ENCODE peak calls at places on chromosomes 12 and 14, in six cellular contexts. V is left lung, T is MCF 10A, Z is ascending aorta, D is heart left ventricle, Y is HFF-Myc. N is an unnamed sample.

GRCh38 chr14:38735006-38735405 is 368.0 kb downstream of the SEC23A start:
- DNase-seq in V (no peak), Y (no peak), Z (no peak), D (no peak), T (no peak), N (no peak)

GRCh38 chr12:105292705-105293104 is 37.8 kb upstream of the C12orf75 start:
- DNase-seq in T (no peak), V (no peak), Y (no peak), Z (no peak), D (no peak), N (no peak)

GRCh38 chr12:93991882-93992415 is 156.4 kb upstream of the PLXNC1 start:
- DNase-seq in Z (no peak), T (no peak), D (no peak), Y (no peak), V (no peak), N (no peak)

GRCh38 chr14:100093322-100093721 is 28.1 kb downstream of the EVL start:
- DNase-seq in Y (no peak), Z (no peak), T (no peak), D (no peak), V (no peak), N (no peak)

GRCh38 chr14:59189281-59189821 is 884 bp downstream of the DAAM1 start:
- DNase-seq in V (no peak), D (peak; percentile 69), Z (no peak), T (peak; percentile 11), Y (no peak), N (no peak)

GRCh38 chr12:768434-768833 is 16.1 kb downstream of the WNK1 start:
- DNase-seq in Z (no peak), Y (no peak), D (no peak), T (no peak), V (no peak), N (no peak)

GRCh38 chr14:33118653-33119052 is 180.0 kb downstream of the NPAS3 start:
- DNase-seq in Z (no peak), D (no peak), V (no peak), T (no peak), Y (no peak), N (no peak)

GRCh38 chr12:78938341-78939084 is 73.9 kb downstream of the SYT1 start:
- DNase-seq in Y (no peak), V (no peak), T (no peak), D (no peak), Z (no peak), N (no peak)

GRCh38 chr12:68037616-68038255 is 48.5 kb downstream of the IFNG-AS1 start:
- DNase-seq in V (no peak), D (no peak), T (no peak), Y (no peak), Z (no peak), N (no peak)

GRCh38 chr14:67882973-67883372 is 63.4 kb downstream of the RAD51B start:
- DNase-seq in D (no peak), V (no peak), T (no peak), Z (no peak), Y (no peak), N (no peak)

GRCh38 chr12:68400231-68400829 is 68.2 kb upstream of the MDM1 start:
- DNase-seq in D (no peak), Y (no peak), V (no peak), Z (no peak), T (no peak), N (no peak)

GRCh38 chr12:69947922-69948321 is 122.9 kb downstream of the MYRFL start:
- DNase-seq in V (no peak), T (no peak), Z (no peak), D (no peak), Y (no peak), N (no peak)

GRCh38 chr12:98156697-98157096 is 358.7 kb upstream of the TMPO start:
- DNase-seq in D (no peak), T (no peak), Z (no peak), V (no peak), Y (no peak), N (no peak)

GRCh38 chr12:98151105-98151504 is 364.3 kb upstream of the TMPO start:
- DNase-seq in Z (no peak), D (no peak), Y (no peak), V (no peak), T (no peak), N (no peak)

GRCh38 chr12:98149270-98149669 is 366.1 kb upstream of the TMPO start:
- DNase-seq in T (peak; percentile 34), Z (no peak), Y (no peak), V (no peak), D (no peak), N (no peak)

GRCh38 chr12:98151984-98152383 is 363.4 kb upstream of the TMPO start:
- DNase-seq in Y (no peak), V (no peak), T (no peak), Z (no peak), D (no peak), N (no peak)

DNA sequence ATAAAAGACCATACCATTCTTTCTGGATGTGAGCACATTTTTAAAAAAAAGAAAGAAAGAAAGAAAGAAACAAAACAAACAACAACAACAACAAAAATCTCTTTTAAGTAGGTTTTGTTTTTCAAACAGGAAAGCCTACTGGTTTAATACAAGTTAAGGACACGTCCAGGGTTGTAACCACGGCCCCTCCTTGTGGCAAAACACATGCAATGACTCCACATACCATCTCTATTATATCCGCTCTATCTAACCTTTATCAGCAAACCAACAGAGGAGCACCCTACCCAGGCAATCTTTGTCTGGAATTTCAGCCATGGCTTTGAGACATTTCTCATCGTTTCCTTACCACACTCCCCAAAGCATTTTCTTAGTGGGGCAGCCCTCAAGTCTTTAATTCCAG is 360.5 kb upstream of the TMPO start:
- DNase-seq in T (peak; percentile 54), D (no peak), V (peak; percentile 8), Z (no peak), Y (no peak), N (no peak)
- TF ChIP-seq CTCF in T (peak; percentile 18), D (peak; percentile 24), V (no peak), Z (no peak), Y (no peak), N (peak; percentile 21)

DNA sequence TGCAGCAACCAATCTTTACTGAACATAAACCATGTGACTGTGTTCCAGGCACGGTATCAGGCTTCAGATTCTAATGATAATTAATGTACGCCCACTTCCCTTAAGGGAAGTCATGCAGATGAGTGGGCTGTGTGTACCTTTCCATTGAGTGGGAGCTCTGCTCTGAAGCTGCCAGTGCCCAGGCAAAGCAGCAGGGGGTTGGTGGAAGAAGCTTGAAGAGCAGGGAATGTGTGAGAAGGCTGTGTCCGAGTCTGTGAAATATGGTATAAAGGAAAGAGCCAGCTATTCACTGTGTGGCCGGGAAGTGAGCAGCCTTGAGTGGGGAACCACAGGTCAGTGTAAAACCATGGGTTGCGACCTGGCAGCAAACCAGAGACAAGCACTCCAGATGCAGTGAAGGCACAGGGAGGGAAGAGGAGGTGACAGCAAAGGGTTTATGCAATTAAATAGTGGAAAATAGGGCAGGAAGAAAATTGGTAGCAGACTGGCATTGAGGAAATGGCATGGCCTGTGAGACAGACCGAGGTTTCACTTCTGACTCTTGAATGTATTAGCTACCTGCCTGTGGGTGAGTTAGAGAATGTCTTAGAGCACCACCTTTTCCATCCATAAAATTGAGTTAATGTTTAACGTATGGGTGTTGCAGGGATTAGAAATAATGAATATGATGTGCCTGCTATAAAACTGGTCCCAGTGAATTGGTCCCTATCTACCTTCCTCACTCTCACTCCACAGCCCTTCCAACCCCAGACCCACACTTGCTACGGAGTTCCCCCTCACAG is 116.4 kb downstream of the NTF3 start:
- DNase-seq in Y (no peak), Z (no peak), D (no peak), V (no peak), T (no peak), N (no peak)
- TF ChIP-seq CTCF in Y (no peak), Z (no peak), D (no peak), V (no peak), T (no peak), N (no peak)

DNA sequence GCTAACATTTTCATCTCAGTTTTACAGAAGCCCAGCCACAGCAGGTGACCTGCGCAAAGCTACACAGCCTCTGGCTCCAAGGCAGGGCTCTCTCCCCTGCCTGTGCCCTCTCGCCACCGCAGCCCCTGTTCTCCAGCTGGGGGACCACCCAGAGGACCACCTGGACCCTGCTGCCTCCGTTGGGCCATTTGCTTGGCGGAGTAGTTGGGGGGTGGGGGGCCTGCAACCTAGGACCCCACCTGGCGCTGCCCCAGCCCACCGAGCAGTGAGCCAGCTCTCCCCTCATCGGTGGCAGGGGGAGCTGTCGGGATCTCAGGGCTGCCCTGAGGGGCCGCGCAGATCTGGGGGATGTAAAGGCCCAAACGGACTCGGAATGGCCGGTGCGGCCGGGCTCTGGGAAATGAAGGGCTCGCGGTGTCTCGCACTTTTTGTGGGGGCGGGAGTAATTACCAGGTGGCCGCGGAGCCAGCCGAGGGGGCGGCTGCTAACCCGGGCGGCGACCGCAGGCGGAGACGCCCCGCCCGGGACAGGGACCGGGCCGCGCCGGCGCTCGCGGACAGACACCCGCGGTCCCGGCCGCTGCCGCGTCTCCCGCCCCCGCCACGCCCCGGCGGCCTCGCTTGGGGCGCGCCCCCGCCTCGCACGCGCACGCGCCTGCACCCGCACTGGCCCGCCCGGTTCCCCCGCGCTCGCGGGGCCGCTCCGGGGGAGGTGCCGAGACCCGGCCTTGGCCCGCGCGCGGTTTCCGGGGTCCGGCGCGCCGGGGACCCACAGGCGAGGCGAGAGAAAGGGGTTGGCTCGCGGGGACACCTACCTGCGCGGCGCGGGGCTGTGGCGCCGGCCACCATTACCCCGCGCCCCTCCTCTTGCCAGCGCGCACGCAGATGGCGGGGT is 8.6 kb upstream of the GPR68 start:
- DNase-seq in V (peak; percentile 92), D (peak; percentile 82), Y (no peak), T (no peak), Z (no peak), N (peak; percentile 53)
- TF ChIP-seq CTCF in V (no peak), D (no peak), Y (peak; percentile 4), T (no peak), Z (no peak), N (no peak)

GRCh38 chr12:13692332-13692731 is 289.1 kb downstream of the GRIN2B start:
- DNase-seq in T (no peak), Z (no peak), V (no peak), D (no peak), Y (no peak), N (no peak)

GRCh38 chr12:13698001-13698400 is 283.4 kb downstream of the GRIN2B start:
- DNase-seq in Z (no peak), Y (no peak), T (no peak), D (no peak), V (no peak), N (no peak)

GRCh38 chr12:13691598-13691997 is 289.8 kb downstream of the GRIN2B start:
- DNase-seq in Z (no peak), D (no peak), V (no peak), T (no peak), Y (no peak), N (no peak)

GRCh38 chr12:13701502-13701901 is 279.9 kb downstream of the GRIN2B start:
- DNase-seq in D (no peak), V (no peak), Y (no peak), T (no peak), Z (no peak), N (no peak)

GRCh38 chr12:13695781-13696180 is 285.6 kb downstream of the GRIN2B start:
- DNase-seq in V (no peak), Y (no peak), T (no peak), D (no peak), Z (no peak), N (no peak)
- TF ChIP-seq CTCF in V (no peak), Y (no peak), T (no peak), D (no peak), Z (no peak), N (no peak)

GRCh38 chr14:77301103-77301502 is 19.6 kb downstream of the POMT2 start:
- DNase-seq in V (no peak), T (peak; percentile 75), Z (no peak), Y (no peak), D (no peak), N (no peak)
- TF ChIP-seq CTCF in V (peak; percentile 43), T (peak; percentile 83), Z (peak; percentile 52), Y (peak; percentile 94), D (peak; percentile 41), N (peak; percentile 70)

GRCh38 chr14:74324945-74325361 is 22.2 kb upstream of the ABCD4 start:
- DNase-seq in Z (no peak), D (no peak), Y (no peak), V (no peak), T (peak; percentile 52), N (no peak)
- TF ChIP-seq CTCF in Z (peak; percentile 59), D (peak; percentile 43), Y (peak; percentile 60), V (peak; percentile 49), T (peak; percentile 70), N (peak; percentile 83)